ENCODE peak calls at places on chromosomes 6 and 20, in four cellular contexts. Z, S, K and V are unnamed samples.

GRCh38 chr6:621916-622315 is 35.0 kb downstream of the HUS1B start:
- DNase-seq in Z (no peak), S (no peak), K (no peak), V (no peak)

GRCh38 chr6:114739656-114740055 is 396.8 kb upstream of the HS3ST5 start:
- DNase-seq in S (no peak), K (no peak), Z (no peak), V (no peak)

GRCh38 chr6:5684320-5684719 is 322.4 kb downstream of the NRN1 start:
- DNase-seq in K (no peak), S (peak; percentile 76), Z (no peak), V (no peak)

GRCh38 chr20:3045042-3045815 is 623 bp upstream of the MRPS26 start:
- DNase-seq in S (peak; percentile 74), Z (no peak), K (no peak), V (no peak)

GRCh38 chr6:150720774-150721233 is 121.1 kb downstream of the PLEKHG1 start:
- DNase-seq in S (no peak), Z (peak; percentile 30), K (no peak), V (no peak)

GRCh38 chr6:153013438-153013837 is 10.9 kb upstream of the MTRF1L start:
- DNase-seq in S (no peak), K (no peak), Z (no peak), V (no peak)

GRCh38 chr6:27138837-27139752 is 108.4 kb upstream of the PRSS16 start:
- DNase-seq in Z (no peak), K (no peak), S (no peak), V (no peak)

GRCh38 chr6:79796197-79796596 is 151.2 kb downstream of the ELOVL4 start:
- DNase-seq in S (no peak), K (no peak), Z (no peak), V (no peak)

GRCh38 chr20:61118429-61119224 is 133.4 kb upstream of the CDH4 start:
- DNase-seq in Z (no peak), S (peak; percentile 45), K (no peak), V (no peak)

GRCh38 chr20:23159256-23159922 is 73.3 kb upstream of the CD93 start:
- DNase-seq in Z (no peak), K (no peak), S (no peak), V (no peak)

GRCh38 chr20:25285091-25285647 is 37.3 kb downstream of the PYGB start:
- DNase-seq in Z (no peak), K (no peak), S (no peak), V (no peak)

GRCh38 chr20:62740286-62741141 is 31.9 kb downstream of the NTSR1 start:
- DNase-seq in Z (no peak), S (peak; percentile 97), K (peak; percentile 78), V (no peak)